ENCODE peak calls at places on chromosome 6, in six cellular contexts. T is CD8-positive, alpha-beta T cell; C is nephron progenitor cell; V is GM20000; B is dorsolateral prefrontal cortex; L is neural progenitor cell. I is an unnamed sample.
A peak's percentile ranks its signal among the peaks of the same experiment; 100 is the strongest.

GRCh38 chr6:90478278-90478677 is 108.6 kb downstream of the MAP3K7 start:
- DNase-seq in T (no peak), C (no peak), V (no peak), B (no peak), L (peak; percentile 57), I (no peak)

GRCh38 chr6:45432944-45433343 is 55.2 kb upstream of the SUPT3H start:
- DNase-seq in T (no peak), C (no peak), V (no peak), B (no peak), L (no peak), I (peak; percentile 81)

GRCh38 chr6:28816909-28817807 is 106.6 kb downstream of the TRIM27 start:
- DNase-seq in T (no peak), C (peak; percentile 45), V (peak; percentile 27), B (no peak), L (peak; percentile 57), I (peak; percentile 69)

GRCh38 chr6:14540859-14541540 is 423.4 kb downstream of the CD83 start:
- DNase-seq in T (no peak), C (no peak), V (no peak), B (no peak), L (peak; percentile 45), I (peak; percentile 23)

GRCh38 chr6:33822575-33823395 is 19.0 kb upstream of the MLN start:
- DNase-seq in T (no peak), C (peak; percentile 43), V (no peak), B (no peak), L (peak; percentile 82), I (no peak)

GRCh38 chr6:140107216-140107615 is 732.8 kb upstream of the CITED2 start:
- DNase-seq in T (no peak), C (no peak), V (no peak), B (no peak), L (no peak), I (no peak)

GRCh38 chr6:113632220-113632864 is 224.8 kb upstream of the MARCKS start:
- DNase-seq in T (no peak), C (peak; percentile 11), V (peak; percentile 33), B (no peak), L (no peak), I (peak; percentile 100)

GRCh38 chr6:109820706-109821350 is 129.7 kb downstream of the FIG4 start:
- DNase-seq in T (no peak), C (no peak), V (peak; percentile 28), B (no peak), L (no peak), I (no peak)

GRCh38 chr6:34876451-34876850 is 11.4 kb downstream of the TAF11 start:
- DNase-seq in T (no peak), C (no peak), V (no peak), B (no peak), L (no peak), I (no peak)

GRCh38 chr6:127291495-127291894 is 24.8 kb downstream of the RNF146 start:
- DNase-seq in T (no peak), C (no peak), V (peak; percentile 31), B (no peak), L (no peak), I (peak; percentile 22)

GRCh38 chr6:1503811-1504210 is 105.9 kb upstream of the FOXC1 start:
- DNase-seq in T (no peak), C (no peak), V (no peak), B (no peak), L (no peak), I (no peak)

GRCh38 chr6:118770835-118771234 is 119.4 kb upstream of the CEP85L start:
- DNase-seq in T (no peak), C (no peak), V (no peak), B (no peak), L (no peak), I (no peak)

GRCh38 chr6:137389150-137389664 is 105.0 kb downstream of the OLIG3 start:
- DNase-seq in T (peak; percentile 75), C (no peak), V (peak; percentile 57), B (no peak), L (no peak), I (peak; percentile 58)

DNA sequence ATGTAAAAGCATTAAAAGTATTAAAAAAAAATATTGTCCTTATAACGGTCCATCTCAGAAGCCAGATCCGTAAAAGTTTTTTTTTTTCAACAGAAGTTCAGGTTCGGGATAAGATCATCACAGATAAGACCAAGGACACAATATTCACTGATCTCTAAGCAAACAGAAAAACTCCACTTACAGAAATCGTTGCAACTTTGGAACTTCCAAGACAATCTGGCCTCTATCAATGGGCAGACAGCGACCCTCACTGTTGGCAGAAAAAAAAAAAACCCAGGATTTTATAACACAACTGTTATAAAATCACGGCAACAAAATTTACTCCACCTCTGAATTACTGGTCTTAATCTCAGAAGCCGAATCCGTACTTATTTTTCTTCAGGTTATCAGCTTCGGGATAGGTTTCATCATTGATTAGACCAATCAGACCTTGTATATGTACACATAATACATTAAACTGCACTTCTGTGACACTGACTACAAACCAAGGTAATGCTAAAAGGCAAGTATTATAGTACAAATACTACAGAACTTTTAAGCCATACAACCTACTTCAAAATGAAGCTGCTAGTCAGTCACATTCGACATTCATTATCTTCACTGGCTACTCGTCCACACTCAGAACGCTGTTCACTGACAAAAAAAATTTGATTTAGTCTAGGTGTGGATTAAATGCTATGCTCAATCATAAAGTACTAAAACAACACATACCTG is 34.7 kb upstream of the SYNCRIP start:
- DNase-seq in T (no peak), C (no peak), V (no peak), B (no peak), L (no peak), I (no peak)
- TF ChIP-seq CTCF in T (no peak), C (no peak), V (peak; percentile 11), B (peak; percentile 61), L (peak; percentile 34), I (no peak)

GRCh38 chr6:21527731-21528130 is 65.8 kb upstream of the SOX4 start:
- DNase-seq in T (no peak), C (no peak), V (no peak), B (no peak), L (no peak), I (no peak)

GRCh38 chr6:21522007-21522758 is 71.4 kb upstream of the SOX4 start:
- DNase-seq in T (no peak), C (no peak), V (no peak), B (no peak), L (no peak), I (no peak)

GRCh38 chr6:21523652-21524051 is 69.9 kb upstream of the SOX4 start:
- DNase-seq in T (no peak), C (no peak), V (no peak), B (no peak), L (no peak), I (no peak)

GRCh38 chr6:21526974-21527373 is 66.6 kb upstream of the SOX4 start:
- DNase-seq in T (no peak), C (no peak), V (no peak), B (no peak), L (no peak), I (no peak)

DNA sequence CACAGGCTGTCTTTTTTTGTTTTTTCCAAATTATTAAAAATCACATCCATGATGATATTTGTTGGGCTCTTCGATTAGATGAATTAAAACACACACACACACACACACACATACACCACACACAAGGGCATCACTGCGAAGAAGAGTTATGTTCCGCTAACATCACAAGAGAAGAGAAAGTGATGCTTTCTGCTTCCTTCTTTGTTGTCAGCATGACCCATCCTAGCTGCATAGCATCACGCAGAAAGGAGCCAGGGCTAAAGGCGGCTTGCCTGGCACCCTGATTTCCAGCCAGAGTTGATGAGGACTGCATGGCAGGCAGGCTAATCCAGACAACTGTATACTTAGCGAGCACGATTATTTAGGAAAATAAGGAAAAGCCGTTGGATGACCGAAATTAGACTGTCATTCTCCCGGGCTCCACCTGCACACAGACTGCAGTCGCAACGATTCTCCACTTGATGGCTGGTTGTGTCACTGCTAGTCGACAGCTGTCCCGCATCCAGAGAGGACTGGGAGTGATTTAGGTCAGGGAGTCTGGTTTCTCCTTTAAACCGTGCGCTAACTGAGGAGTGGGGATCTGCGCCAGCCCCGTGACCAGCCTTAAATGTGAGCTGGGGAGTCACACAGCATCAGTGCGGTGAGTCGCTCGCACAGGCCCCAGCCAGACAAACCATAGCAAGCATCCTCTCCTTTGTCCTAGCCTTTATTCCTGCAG is 70.6 kb upstream of the SOX4 start:
- DNase-seq in T (no peak), C (peak; percentile 23), V (no peak), B (peak; percentile 39), L (peak; percentile 56), I (no peak)
- TF ChIP-seq CTCF in T (no peak), C (no peak), V (no peak), B (no peak), L (peak; percentile 46), I (no peak)

GRCh38 chr6:111306104-111306888 is 176.7 kb downstream of the REV3L start:
- DNase-seq in T (no peak), C (no peak), V (no peak), B (no peak), L (no peak), I (peak; percentile 79)
- TF ChIP-seq CTCF in T (no peak), C (no peak), V (no peak), B (no peak), L (no peak), I (no peak)

GRCh38 chr6:130047440-130047995 is 29.1 kb downstream of the L3MBTL3 start:
- DNase-seq in T (no peak), C (no peak), V (no peak), B (no peak), L (no peak), I (peak; percentile 1)
- TF ChIP-seq CTCF in T (no peak), C (no peak), V (no peak), B (peak; percentile 36), L (no peak), I (no peak)

DNA sequence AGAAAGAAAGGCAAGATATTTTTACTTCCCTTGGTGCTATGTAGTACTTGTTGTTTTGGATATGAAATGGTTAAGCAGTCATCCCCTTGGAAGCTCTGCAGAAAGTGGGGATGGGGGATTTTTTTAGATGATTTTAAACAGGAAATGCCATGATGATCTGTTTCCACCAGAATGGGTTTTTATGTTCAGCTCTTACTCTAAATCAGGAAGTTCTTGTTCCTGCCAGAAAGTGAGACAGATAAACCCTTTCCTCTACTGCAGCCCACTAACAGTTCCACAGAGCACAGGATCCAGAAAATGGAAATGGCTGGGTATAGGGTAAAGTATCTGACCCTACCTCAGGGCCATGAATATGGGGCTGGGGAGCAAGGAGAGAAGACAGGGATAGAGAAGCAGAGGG is 32.1 kb upstream of the PPP1R3G start:
- DNase-seq in T (no peak), C (no peak), V (no peak), B (no peak), L (no peak), I (no peak)
- TF ChIP-seq CTCF in T (no peak), C (no peak), V (no peak), B (no peak), L (no peak), I (no peak)

GRCh38 chr6:30171677-30172471 is 8.5 kb downstream of the TRIM15 start:
- DNase-seq in T (no peak), C (peak; percentile 71), V (no peak), B (no peak), L (peak; percentile 79), I (no peak)
- TF ChIP-seq CTCF in T (no peak), C (no peak), V (no peak), B (no peak), L (peak; percentile 40), I (no peak)

DNA sequence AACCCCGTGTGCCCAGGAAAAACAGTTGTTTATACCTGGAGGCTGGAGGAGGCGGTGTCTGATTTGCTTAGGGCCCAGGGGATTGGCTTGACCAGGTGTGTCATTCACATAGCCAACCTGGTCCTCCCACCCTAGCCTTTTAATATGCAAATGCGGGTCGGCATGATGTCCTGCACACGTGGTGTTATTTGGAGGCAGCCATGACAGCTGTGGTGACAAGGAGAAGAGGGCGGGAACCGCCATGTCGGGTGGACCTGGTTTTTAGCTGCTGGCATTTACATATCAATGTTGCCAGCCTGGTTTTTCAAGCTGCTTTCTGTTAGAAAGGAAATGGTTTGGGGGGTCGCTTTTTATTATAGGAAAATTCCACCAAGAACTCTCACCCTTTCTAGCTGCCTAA is 291.4 kb upstream of the QKI start:
- DNase-seq in T (no peak), C (no peak), V (no peak), B (no peak), L (no peak), I (no peak)
- TF ChIP-seq CTCF in T (no peak), C (no peak), V (no peak), B (no peak), L (no peak), I (no peak)